ENCODE peak calls at places on chromosomes 13 and 19, in five cellular contexts. One of them, this sample, is unnamed.

GRCh38 chr13:43805681-43806128 is 18.9 kb upstream of the ENOX1 start:
- DNase-seq in CD8-positive, alpha-beta T cell: no peak
- DNase-seq in AG08395: no peak
- DNase-seq in GM23338: peak
- DNase-seq in upper lobe of right lung: no peak
- DNase-seq in this sample: no peak

GRCh38 chr13:74758188-74758587 is 624.0 kb upstream of the KLF12 start:
- DNase-seq in CD8-positive, alpha-beta T cell: no peak
- DNase-seq in AG08395: no peak
- DNase-seq in GM23338: peak
- DNase-seq in upper lobe of right lung: no peak
- DNase-seq in this sample: no peak

GRCh38 chr19:46482645-46483044 is 11.3 kb upstream of the PNMA8A start:
- DNase-seq in CD8-positive, alpha-beta T cell: no peak
- DNase-seq in AG08395: no peak
- DNase-seq in GM23338: no peak
- DNase-seq in upper lobe of right lung: no peak
- DNase-seq in this sample: no peak

GRCh38 chr13:108342369-108343289 is 73.1 kb downstream of the TNFSF13B start:
- DNase-seq in CD8-positive, alpha-beta T cell: no peak
- DNase-seq in AG08395: peak
- DNase-seq in GM23338: peak
- DNase-seq in upper lobe of right lung: no peak
- DNase-seq in this sample: no peak

GRCh38 chr19:14722127-14722526 is 32.3 kb downstream of the ZNF333 start:
- DNase-seq in CD8-positive, alpha-beta T cell: no peak
- DNase-seq in AG08395: no peak
- DNase-seq in GM23338: no peak
- DNase-seq in upper lobe of right lung: no peak
- DNase-seq in this sample: no peak

GRCh38 chr13:59914556-59914955 is 249.2 kb downstream of the DIAPH3 start:
- DNase-seq in CD8-positive, alpha-beta T cell: no peak
- DNase-seq in AG08395: peak
- DNase-seq in GM23338: no peak
- DNase-seq in upper lobe of right lung: no peak
- DNase-seq in this sample: no peak

GRCh38 chr19:51473009-51473707 is 5.2 kb upstream of the CEACAM18 start:
- DNase-seq in CD8-positive, alpha-beta T cell: peak
- DNase-seq in AG08395: peak
- DNase-seq in GM23338: peak
- DNase-seq in upper lobe of right lung: no peak
- DNase-seq in this sample: no peak

GRCh38 chr13:113115363-113116205 is 7.0 kb upstream of the F10 start:
- DNase-seq in CD8-positive, alpha-beta T cell: no peak
- DNase-seq in AG08395: no peak
- DNase-seq in GM23338: no peak
- DNase-seq in upper lobe of right lung: no peak
- DNase-seq in this sample: no peak

GRCh38 chr13:100646030-100646673 is 28.4 kb downstream of the TMTC4 start:
- DNase-seq in CD8-positive, alpha-beta T cell: no peak
- DNase-seq in AG08395: peak
- DNase-seq in GM23338: peak
- DNase-seq in upper lobe of right lung: no peak
- DNase-seq in this sample: no peak

GRCh38 chr19:7188682-7189629 is 105.3 kb downstream of the INSR start:
- DNase-seq in CD8-positive, alpha-beta T cell: no peak
- DNase-seq in AG08395: no peak
- DNase-seq in GM23338: no peak
- DNase-seq in upper lobe of right lung: no peak
- DNase-seq in this sample: no peak

GRCh38 chr13:30526612-30527217 is 61.0 kb upstream of the HMGB1 start:
- DNase-seq in CD8-positive, alpha-beta T cell: no peak
- DNase-seq in AG08395: no peak
- DNase-seq in GM23338: peak
- DNase-seq in upper lobe of right lung: no peak
- DNase-seq in this sample: no peak